ENCODE peak calls at places on chromosomes 16 and 17, in six cellular contexts. U is GM12878, G is K562, F is HepG2, K is upper lobe of left lung, I is HCT116. Q is an unnamed sample.

GRCh38 chr17:2055494-2056220 is 754 bp downstream of the HIC1 start:
- ATAC-seq in F (peak; percentile 2), I (no peak), G (no peak), K (no peak), U (peak; percentile 3), Q (no peak)

GRCh38 chr16:71746442-71747046 is 22.0 kb upstream of the PHLPP2 start:
- ATAC-seq in G (peak; percentile 73), I (peak; percentile 61), U (peak; percentile 71), F (no peak), K (no peak), Q (no peak)

GRCh38 chr16:31458073-31458834 is 1.0 kb upstream of the ARMC5 start:
- ATAC-seq in K (no peak), G (peak; percentile 31), U (peak; percentile 38), F (peak; percentile 77), I (no peak), Q (no peak)

GRCh38 chr16:15403392-15403995 is 7.9 kb downstream of the MPV17L start:
- ATAC-seq in G (no peak), F (no peak), K (no peak), U (no peak), I (no peak), Q (no peak)

GRCh38 chr17:50161911-50162288 is 3.9 kb upstream of the SGCA start:
- ATAC-seq in I (peak; percentile 5), F (no peak), G (no peak), U (no peak), K (no peak), Q (peak; percentile 6)

GRCh38 chr17:27800522-27800921 is at the start of gene NOS2:
- ATAC-seq in K (no peak), U (no peak), I (no peak), G (no peak), F (no peak), Q (no peak)

GRCh38 chr17:55735784-55736405 is 13.2 kb upstream of the TMEM100 start:
- ATAC-seq in U (peak; percentile 69), I (peak; percentile 86), K (no peak), G (no peak), F (peak; percentile 74), Q (no peak)

GRCh38 chr16:86318119-86318518 is 192.2 kb upstream of the FOXF1 start:
- ATAC-seq in F (peak; percentile 47), U (no peak), K (no peak), I (no peak), G (no peak), Q (no peak)

GRCh38 chr16:50666658-50667496 is 14.2 kb downstream of the SNX20 start:
- ATAC-seq in I (no peak), F (peak; percentile 48), K (peak; percentile 38), G (no peak), U (peak; percentile 92), Q (no peak)

GRCh38 chr16:50667497-50668367 is 13.4 kb downstream of the SNX20 start:
- ATAC-seq in U (peak; percentile 28), I (no peak), K (no peak), F (peak; percentile 67), G (no peak), Q (no peak)

GRCh38 chr16:50662306-50662940 is 18.7 kb downstream of the SNX20 start:
- ATAC-seq in I (no peak), F (no peak), U (no peak), G (no peak), K (no peak), Q (no peak)

GRCh38 chr16:50664270-50664669 is 16.8 kb downstream of the SNX20 start:
- ATAC-seq in I (no peak), K (no peak), G (no peak), U (no peak), F (no peak), Q (no peak)

GRCh38 chr16:50665128-50665878 is 15.8 kb downstream of the SNX20 start:
- ATAC-seq in I (peak; percentile 93), K (peak; percentile 93), G (peak; percentile 94), U (peak; percentile 68), F (peak; percentile 69), Q (peak; percentile 86)
- TF ChIP-seq POLR2AphosphoS5 in I (no peak), K (peak; percentile 6), G (no peak), U (no peak), F (no peak), Q (peak; percentile 25)

DNA sequence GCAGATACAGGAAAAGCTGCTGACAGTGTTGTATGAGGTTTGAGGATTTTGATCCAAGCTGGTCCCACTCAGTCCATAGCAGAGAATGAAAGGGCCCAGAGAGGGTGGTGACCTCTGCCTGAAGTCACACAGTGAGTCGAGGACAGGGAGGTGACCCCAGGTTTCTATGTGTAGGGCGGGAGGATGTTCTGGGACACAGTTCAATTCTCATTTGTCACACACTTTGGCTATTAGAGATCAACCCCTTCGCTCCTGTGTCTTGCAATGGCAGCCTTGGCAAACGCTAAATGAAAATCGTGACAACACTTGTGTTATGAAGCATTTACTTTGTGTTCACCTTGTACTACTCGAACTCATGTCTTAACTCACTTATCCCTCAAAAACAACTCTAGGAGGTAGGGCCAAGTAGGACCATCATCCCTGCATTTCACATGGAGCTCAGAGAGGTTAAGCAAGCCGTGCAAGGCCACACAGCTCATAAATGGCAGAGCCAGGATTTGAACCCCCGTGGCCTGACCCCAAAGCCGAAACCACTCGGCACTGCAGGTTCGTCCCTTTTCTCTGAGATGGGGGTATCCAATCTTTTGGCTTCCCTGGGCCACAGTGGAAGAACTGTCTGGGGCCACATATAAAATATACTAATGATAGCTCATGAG is 10.2 kb downstream of the DEXI start:
- ATAC-seq in I (no peak), G (no peak), U (no peak), F (no peak), K (no peak), Q (no peak)
- TF ChIP-seq POLR2A in I (no peak), G (no peak), U (peak; percentile 16), F (no peak), K (no peak), Q (no peak)

GRCh38 chr16:89096768-89097527 is 3.3 kb downstream of the ACSF3 start:
- ATAC-seq in K (no peak), F (no peak), G (no peak), U (peak; percentile 58), I (no peak), Q (no peak)

GRCh38 chr16:89100601-89101302 is 7.1 kb downstream of the ACSF3 start:
- ATAC-seq in F (no peak), U (no peak), G (no peak), I (no peak), K (no peak), Q (no peak)

GRCh38 chr16:89099905-89100304 is 6.3 kb downstream of the ACSF3 start:
- ATAC-seq in I (no peak), G (no peak), U (no peak), F (no peak), K (no peak), Q (no peak)

GRCh38 chr16:89097528-89097846 is 3.8 kb downstream of the ACSF3 start:
- ATAC-seq in I (no peak), G (no peak), K (no peak), U (peak; percentile 32), F (no peak), Q (no peak)

DNA sequence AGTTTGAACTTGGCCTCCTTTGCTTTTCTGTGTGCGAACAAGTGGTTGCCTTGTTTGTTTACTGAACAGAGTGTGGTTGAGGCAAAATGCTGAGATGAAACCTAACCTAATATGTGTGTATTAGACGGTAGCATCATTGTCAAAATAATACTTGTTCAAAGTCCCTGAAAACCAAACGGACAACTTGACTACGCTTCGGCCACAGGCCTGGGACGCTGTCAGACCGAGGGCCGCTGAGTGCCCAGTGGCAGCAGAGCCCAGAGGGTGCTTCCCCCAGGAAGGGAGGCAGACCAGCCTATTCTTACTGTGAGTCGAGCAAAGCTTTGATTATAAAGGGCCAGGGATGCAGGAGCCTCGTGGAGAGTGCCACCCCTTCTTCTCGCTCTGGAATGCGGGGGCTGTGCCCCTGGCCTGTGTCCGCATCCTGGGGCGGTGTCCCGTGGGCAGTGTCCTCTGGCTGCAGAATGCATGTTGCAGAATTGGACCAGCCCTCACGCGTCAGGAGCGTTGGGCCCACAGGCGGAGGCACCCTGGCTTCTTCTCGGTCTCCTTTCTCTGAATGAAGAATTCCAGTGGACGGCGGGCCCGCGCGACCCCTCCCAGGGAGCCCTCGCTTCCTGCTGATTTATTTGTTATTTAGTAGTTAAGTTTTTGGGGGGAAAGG is 5.2 kb downstream of the ACSF3 start:
- ATAC-seq in F (peak; percentile 4), I (no peak), U (no peak), K (no peak), G (no peak), Q (no peak)
- H3K4me3 ChIP-seq in F (no peak overlapping the region), I (no peak overlapping the region), U (peak overlapping the region; percentile 58), K (no peak overlapping the region), G (no peak overlapping the region), Q (no peak overlapping the region)

GRCh38 chr17:46193246-46193625 is at the start of gene KANSL1:
- ATAC-seq in U (peak; percentile 56), F (peak; percentile 69), K (peak; percentile 88), I (peak; percentile 78), G (peak; percentile 69), Q (peak; percentile 88)
- TF ChIP-seq POLR2AphosphoS5 in U (no peak), F (peak; percentile 57), K (no peak), I (peak; percentile 68), G (peak; percentile 66), Q (peak; percentile 54)

GRCh38 chr17:32006957-32007462 is at the start of gene LRRC37B:
- ATAC-seq in U (peak; percentile 96), G (peak; percentile 97), K (peak; percentile 99), I (peak; percentile 95), F (peak; percentile 97), Q (peak; percentile 96)
- TF ChIP-seq POLR2A in U (peak; percentile 70), G (peak; percentile 26), K (peak; percentile 60), I (no peak), F (peak; percentile 36), Q (no peak)

DNA sequence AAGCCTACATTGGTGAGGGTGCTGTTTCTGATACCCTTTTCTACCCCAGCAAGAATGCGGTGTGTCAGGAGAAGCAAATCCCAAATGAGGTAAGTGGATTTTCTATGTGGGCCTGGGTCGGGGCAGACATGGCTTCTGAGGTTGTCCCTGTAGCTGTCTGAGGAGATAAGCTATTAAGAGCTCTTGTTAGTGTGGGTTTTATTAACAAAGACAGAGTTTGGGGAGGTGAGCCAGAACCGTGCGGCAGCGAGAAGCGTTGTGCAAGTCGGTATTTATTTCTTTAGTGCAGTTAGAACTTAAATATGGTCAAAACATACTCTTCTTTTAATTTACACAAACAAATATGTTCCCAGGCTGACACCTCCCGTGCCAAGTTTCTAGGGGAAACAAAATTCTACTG is 254.4 kb downstream of the MRTFB start:
- ATAC-seq in F (no peak), U (no peak), I (no peak), K (no peak), G (no peak), Q (no peak)
- H3K4me3 ChIP-seq in F (no peak overlapping the region), U (no peak overlapping the region), I (no peak overlapping the region), K (no peak overlapping the region), G (no peak overlapping the region), Q (no peak overlapping the region)

Q was measured in gastroesophageal sphincter.